ENCODE peak calls at places on chromosomes 7 and 10, in nine cellular contexts. One of them, this sample, is unnamed.

GRCh38 chr7:55567495-55568070 is 4.7 kb downstream of the VOPP1 start:
- DNase-seq in B cell: no peak
- DNase-seq in renal cortical epithelial cell: no peak
- DNase-seq in PC-9: no peak
- DNase-seq in suprapubic skin: no peak
- DNase-seq in stimulated activated effector memory CD8-positive, alpha-beta T cell treated with anti-CD3 and anti-CD28 coated beads, Interleukin-12 subunit alpha, Interleukin-12 subunit beta, amount 100 ng/mL, for 72 hours: no peak
- DNase-seq in left lobe of liver: no peak
- DNase-seq in hepatic stellate cell: no peak
- DNase-seq in tibial artery: no peak
- DNase-seq in this sample: peak

GRCh38 chr10:24382979-24383663 is 174.2 kb downstream of the KIAA1217 start:
- DNase-seq in B cell: no peak
- DNase-seq in renal cortical epithelial cell: peak
- DNase-seq in PC-9: no peak
- DNase-seq in suprapubic skin: peak
- DNase-seq in stimulated activated effector memory CD8-positive, alpha-beta T cell treated with anti-CD3 and anti-CD28 coated beads, Interleukin-12 subunit alpha, Interleukin-12 subunit beta, amount 100 ng/mL, for 72 hours: no peak
- DNase-seq in left lobe of liver: no peak
- DNase-seq in hepatic stellate cell: no peak
- DNase-seq in tibial artery: no peak
- DNase-seq in this sample: no peak

GRCh38 chr7:93442478-93443224 is 131.9 kb downstream of the CALCR start:
- DNase-seq in B cell: no peak
- DNase-seq in renal cortical epithelial cell: peak
- DNase-seq in PC-9: peak
- DNase-seq in suprapubic skin: no peak
- DNase-seq in stimulated activated effector memory CD8-positive, alpha-beta T cell treated with anti-CD3 and anti-CD28 coated beads, Interleukin-12 subunit alpha, Interleukin-12 subunit beta, amount 100 ng/mL, for 72 hours: peak
- DNase-seq in left lobe of liver: no peak
- DNase-seq in hepatic stellate cell: peak
- DNase-seq in tibial artery: no peak
- DNase-seq in this sample: peak

GRCh38 chr10:103102195-103102594 is 90.9 kb downstream of the NT5C2 start:
- DNase-seq in B cell: no peak
- DNase-seq in renal cortical epithelial cell: peak
- DNase-seq in PC-9: no peak
- DNase-seq in suprapubic skin: no peak
- DNase-seq in stimulated activated effector memory CD8-positive, alpha-beta T cell treated with anti-CD3 and anti-CD28 coated beads, Interleukin-12 subunit alpha, Interleukin-12 subunit beta, amount 100 ng/mL, for 72 hours: no peak
- DNase-seq in left lobe of liver: no peak
- DNase-seq in hepatic stellate cell: no peak
- DNase-seq in tibial artery: no peak
- DNase-seq in this sample: no peak

GRCh38 chr7:39741942-39742623 is 118.7 kb downstream of the RALA start:
- DNase-seq in B cell: peak
- DNase-seq in renal cortical epithelial cell: peak
- DNase-seq in PC-9: no peak
- DNase-seq in suprapubic skin: no peak
- DNase-seq in stimulated activated effector memory CD8-positive, alpha-beta T cell treated with anti-CD3 and anti-CD28 coated beads, Interleukin-12 subunit alpha, Interleukin-12 subunit beta, amount 100 ng/mL, for 72 hours: peak
- DNase-seq in left lobe of liver: no peak
- DNase-seq in hepatic stellate cell: no peak
- DNase-seq in tibial artery: no peak
- DNase-seq in this sample: peak

GRCh38 chr10:88791924-88792323 is 10.6 kb upstream of the LIPM start:
- DNase-seq in B cell: no peak
- DNase-seq in renal cortical epithelial cell: peak
- DNase-seq in PC-9: no peak
- DNase-seq in suprapubic skin: no peak
- DNase-seq in stimulated activated effector memory CD8-positive, alpha-beta T cell treated with anti-CD3 and anti-CD28 coated beads, Interleukin-12 subunit alpha, Interleukin-12 subunit beta, amount 100 ng/mL, for 72 hours: no peak
- DNase-seq in left lobe of liver: no peak
- DNase-seq in hepatic stellate cell: peak
- DNase-seq in tibial artery: no peak
- DNase-seq in this sample: peak

GRCh38 chr10:24207781-24208611 is 942 bp upstream of the KIAA1217 start:
- DNase-seq in B cell: no peak
- DNase-seq in renal cortical epithelial cell: peak
- DNase-seq in PC-9: peak
- DNase-seq in suprapubic skin: no peak
- DNase-seq in stimulated activated effector memory CD8-positive, alpha-beta T cell treated with anti-CD3 and anti-CD28 coated beads, Interleukin-12 subunit alpha, Interleukin-12 subunit beta, amount 100 ng/mL, for 72 hours: no peak
- DNase-seq in left lobe of liver: peak
- DNase-seq in hepatic stellate cell: no peak
- DNase-seq in tibial artery: no peak
- DNase-seq in this sample: no peak

GRCh38 chr10:63094405-63094804 is 38.7 kb upstream of the NRBF2 start:
- DNase-seq in B cell: no peak
- DNase-seq in renal cortical epithelial cell: peak
- DNase-seq in PC-9: no peak
- DNase-seq in suprapubic skin: no peak
- DNase-seq in stimulated activated effector memory CD8-positive, alpha-beta T cell treated with anti-CD3 and anti-CD28 coated beads, Interleukin-12 subunit alpha, Interleukin-12 subunit beta, amount 100 ng/mL, for 72 hours: no peak
- DNase-seq in left lobe of liver: no peak
- DNase-seq in hepatic stellate cell: no peak
- DNase-seq in tibial artery: no peak
- DNase-seq in this sample: no peak

GRCh38 chr10:115624448-115624847 is 531.3 kb downstream of the ATRNL1 start:
- DNase-seq in B cell: no peak
- DNase-seq in renal cortical epithelial cell: peak
- DNase-seq in PC-9: no peak
- DNase-seq in suprapubic skin: no peak
- DNase-seq in stimulated activated effector memory CD8-positive, alpha-beta T cell treated with anti-CD3 and anti-CD28 coated beads, Interleukin-12 subunit alpha, Interleukin-12 subunit beta, amount 100 ng/mL, for 72 hours: no peak
- DNase-seq in left lobe of liver: no peak
- DNase-seq in hepatic stellate cell: no peak
- DNase-seq in tibial artery: no peak
- DNase-seq in this sample: no peak

GRCh38 chr7:130381468-130382312 is 1.4 kb downstream of the CPA1 start:
- DNase-seq in B cell: no peak
- DNase-seq in renal cortical epithelial cell: no peak
- DNase-seq in PC-9: no peak
- DNase-seq in suprapubic skin: no peak
- DNase-seq in stimulated activated effector memory CD8-positive, alpha-beta T cell treated with anti-CD3 and anti-CD28 coated beads, Interleukin-12 subunit alpha, Interleukin-12 subunit beta, amount 100 ng/mL, for 72 hours: no peak
- DNase-seq in left lobe of liver: peak
- DNase-seq in hepatic stellate cell: no peak
- DNase-seq in tibial artery: peak
- DNase-seq in this sample: no peak

GRCh38 chr10:75084834-75085384 is 26.5 kb upstream of the SAMD8 start:
- DNase-seq in B cell: no peak
- DNase-seq in renal cortical epithelial cell: no peak
- DNase-seq in PC-9: no peak
- DNase-seq in suprapubic skin: no peak
- DNase-seq in stimulated activated effector memory CD8-positive, alpha-beta T cell treated with anti-CD3 and anti-CD28 coated beads, Interleukin-12 subunit alpha, Interleukin-12 subunit beta, amount 100 ng/mL, for 72 hours: no peak
- DNase-seq in left lobe of liver: no peak
- DNase-seq in hepatic stellate cell: no peak
- DNase-seq in tibial artery: no peak
- DNase-seq in this sample: no peak